ENCODE peak calls at places on chromosomes 1 and 21, in five cellular contexts. S, Q, I, Y and K are unnamed samples.

GRCh38 chr1:78601068-78601467 is 19.2 kb upstream of the IFI44L start:
- DNase-seq in I (no peak), Q (no peak), S (no peak), Y (no peak), K (no peak)

GRCh38 chr1:172699111-172699510 is 40.2 kb downstream of the FASLG start:
- DNase-seq in S (peak; percentile 38), Q (peak; percentile 85), Y (no peak), I (peak; percentile 64), K (peak; percentile 19)

GRCh38 chr1:109541102-109541501 is 1.4 kb downstream of the GPR61 start:
- DNase-seq in Q (no peak), Y (no peak), I (no peak), S (no peak), K (no peak)

GRCh38 chr1:22953392-22954141 is 19.1 kb downstream of the LACTBL1 start:
- DNase-seq in Y (no peak), S (no peak), Q (no peak), I (no peak), K (no peak)

GRCh38 chr1:94316836-94317789 is 79.7 kb upstream of the ARHGAP29 start:
- DNase-seq in S (no peak), Y (no peak), I (no peak), Q (no peak), K (no peak)

GRCh38 chr1:5484451-5485165 is 507.6 kb downstream of the NPHP4 start:
- DNase-seq in Y (no peak), S (no peak), Q (no peak), I (no peak), K (no peak)

GRCh38 chr1:57003398-57004139 is 37.8 kb upstream of the C8B start:
- DNase-seq in Q (no peak), I (no peak), S (no peak), Y (no peak), K (no peak)

GRCh38 chr21:42097860-42098259 is 26.7 kb downstream of the UMODL1 start:
- DNase-seq in Q (peak; percentile 19), Y (no peak), I (no peak), S (peak; percentile 94), K (no peak)

GRCh38 chr1:31010081-31010989 is 55.2 kb downstream of the PUM1 start:
- DNase-seq in I (no peak), Q (no peak), S (peak; percentile 56), Y (no peak), K (no peak)